ENCODE peak calls at places on chromosomes 16 and 17, in four cellular contexts. P, X, Z and G are unnamed samples.

GRCh38 chr17:74930535-74931036 is 5.1 kb upstream of the OTOP3 start:
- DNase-seq in P (no peak), X (no peak), Z (no peak), G (no peak)

GRCh38 chr16:660459-661183 is 7.3 kb upstream of the RHOT2 start:
- DNase-seq in P (peak; percentile 88), X (peak; percentile 53), Z (peak; percentile 83), G (peak; percentile 74)

GRCh38 chr16:69107311-69107962 is 2.0 kb downstream of the HAS3 start:
- DNase-seq in P (peak; percentile 56), X (no peak), Z (peak; percentile 15), G (no peak)

GRCh38 chr16:56988161-56988947 is 1.0 kb upstream of the NLRC5 start:
- DNase-seq in P (no peak), X (no peak), Z (no peak), G (no peak)

GRCh38 chr17:66300956-66301355 is 1.5 kb upstream of the PRKCA start:
- DNase-seq in P (no peak), X (no peak), Z (no peak), G (no peak)

GRCh38 chr17:80977172-80977571 is 14.5 kb upstream of the CHMP6 start:
- DNase-seq in P (no peak), X (no peak), Z (no peak), G (no peak)

GRCh38 chr17:68290955-68291835 is at the start of the genes ARSG and SLC16A6:
- DNase-seq in P (peak; percentile 67), X (peak; percentile 76), Z (peak; percentile 68), G (peak; percentile 90)

GRCh38 chr17:44940768-44941167 is 6.8 kb downstream of the KIF18B start:
- DNase-seq in P (no peak), X (no peak), Z (no peak), G (no peak)

GRCh38 chr17:32118835-32119234 is 23.5 kb upstream of the RHOT1 start:
- DNase-seq in P (no peak), X (no peak), Z (no peak), G (no peak)

GRCh38 chr17:75090871-75091854 is 3.4 kb downstream of the SLC16A5 start:
- DNase-seq in P (no peak), X (no peak), Z (no peak), G (no peak)